ENCODE peak calls at places on chromosomes 3 and 15, in five cellular contexts. H, X, D, R and O are unnamed samples.

GRCh38 chr15:86647810-86648440 is 568.3 kb downstream of the AGBL1 start:
- DNase-seq in H (no peak), R (no peak), D (no peak), X (no peak), O (no peak)

GRCh38 chr15:66085128-66085527 is 168.4 kb downstream of the MEGF11 start:
- DNase-seq in X (no peak), D (no peak), H (no peak), R (no peak), O (no peak)

GRCh38 chr3:153818338-153818737 is 302.9 kb upstream of the ARHGEF26 start:
- DNase-seq in H (no peak), X (no peak), R (no peak), D (no peak), O (no peak)

GRCh38 chr3:172658344-172659245 is 52.3 kb downstream of the NCEH1 start:
- DNase-seq in R (peak; percentile 84), D (no peak), H (no peak), X (no peak), O (peak; percentile 26)

GRCh38 chr3:189277711-189278110 is 105.9 kb downstream of the TPRG1 start:
- DNase-seq in D (no peak), H (no peak), R (no peak), X (no peak), O (no peak)

GRCh38 chr3:50428007-50428633 is 68.8 kb upstream of the TMEM115 start:
- DNase-seq in H (no peak), R (no peak), X (no peak), D (no peak), O (no peak)

GRCh38 chr3:194691481-194692281 is 6.0 kb downstream of the FAM43A start:
- DNase-seq in D (no peak), R (peak; percentile 80), X (peak; percentile 60), H (no peak), O (no peak)

GRCh38 chr3:10883478-10884234 is 67.6 kb downstream of the SLC6A11 start:
- DNase-seq in H (no peak), R (no peak), D (no peak), X (no peak), O (peak; percentile 66)

GRCh38 chr3:43866529-43867353 is 176.0 kb downstream of the ABHD5 start:
- DNase-seq in R (no peak), D (peak; percentile 10), H (no peak), X (no peak), O (no peak)

GRCh38 chr15:70033529-70034140 is 64.1 kb downstream of the TLE3 start:
- DNase-seq in D (peak; percentile 80), H (no peak), R (peak; percentile 43), X (no peak), O (no peak)

GRCh38 chr15:101723161-101723873 is 956 bp downstream of the TARS3 start:
- DNase-seq in R (peak; percentile 1), D (peak; percentile 75), X (peak; percentile 18), H (no peak), O (peak; percentile 28)